ENCODE peak calls at places on chromosomes 4 and X, in ten cellular contexts. One of them, this sample, is unnamed.

GRCh38 chr4:81743731-81744465 is 272.2 kb upstream of the RASGEF1B start:
- DNase-seq in HepG2: no peak
- DNase-seq in sigmoid colon: no peak
- DNase-seq in SK-N-SH: no peak
- DNase-seq in suprapubic skin: no peak
- DNase-seq in K562: no peak
- DNase-seq in ovary: no peak
- DNase-seq in A549: no peak
- DNase-seq in transverse colon: no peak
- DNase-seq in tibial nerve: no peak
- DNase-seq in this sample: no peak

GRCh38 chrX:154383359-154384283 is 4.5 kb downstream of the EMD start:
- DNase-seq in SK-N-SH: no peak
- DNase-seq in sigmoid colon: peak
- DNase-seq in ovary: peak
- DNase-seq in transverse colon: no peak
- DNase-seq in suprapubic skin: no peak
- DNase-seq in A549: no peak
- DNase-seq in tibial nerve: no peak
- DNase-seq in K562: no peak
- DNase-seq in HepG2: no peak
- DNase-seq in this sample: no peak

GRCh38 chr4:88526221-88526815 is 2.7 kb upstream of the PYURF start:
- DNase-seq in SK-N-SH: peak
- DNase-seq in HepG2: no peak
- DNase-seq in K562: peak
- DNase-seq in suprapubic skin: no peak
- DNase-seq in ovary: no peak
- DNase-seq in tibial nerve: no peak
- DNase-seq in A549: no peak
- DNase-seq in sigmoid colon: no peak
- DNase-seq in transverse colon: no peak
- DNase-seq in this sample: no peak

GRCh38 chr4:89708903-89709361 is 128.0 kb downstream of the SNCA start:
- DNase-seq in sigmoid colon: no peak
- DNase-seq in ovary: no peak
- DNase-seq in suprapubic skin: no peak
- DNase-seq in A549: no peak
- DNase-seq in K562: no peak
- DNase-seq in SK-N-SH: no peak
- DNase-seq in HepG2: no peak
- DNase-seq in tibial nerve: no peak
- DNase-seq in transverse colon: no peak
- DNase-seq in this sample: no peak

GRCh38 chr4:21962691-21963090 is 14.1 kb upstream of the KCNIP4 start:
- DNase-seq in sigmoid colon: no peak
- DNase-seq in suprapubic skin: no peak
- DNase-seq in K562: no peak
- DNase-seq in SK-N-SH: no peak
- DNase-seq in A549: no peak
- DNase-seq in tibial nerve: no peak
- DNase-seq in transverse colon: no peak
- DNase-seq in HepG2: no peak
- DNase-seq in ovary: no peak
- DNase-seq in this sample: no peak

GRCh38 chr4:159937595-159937994 is 834.7 kb downstream of the RAPGEF2 start:
- DNase-seq in suprapubic skin: no peak
- DNase-seq in HepG2: no peak
- DNase-seq in SK-N-SH: no peak
- DNase-seq in A549: no peak
- DNase-seq in transverse colon: no peak
- DNase-seq in ovary: no peak
- DNase-seq in K562: no peak
- DNase-seq in sigmoid colon: no peak
- DNase-seq in tibial nerve: no peak
- DNase-seq in this sample: no peak

GRCh38 chrX:45009371-45010000 is 136.5 kb downstream of the KDM6A start:
- DNase-seq in K562: no peak
- DNase-seq in tibial nerve: no peak
- DNase-seq in SK-N-SH: no peak
- DNase-seq in suprapubic skin: no peak
- DNase-seq in sigmoid colon: no peak
- DNase-seq in HepG2: no peak
- DNase-seq in ovary: no peak
- DNase-seq in A549: no peak
- DNase-seq in transverse colon: no peak
- DNase-seq in this sample: no peak

GRCh38 chrX:662126-662525 is 31.5 kb downstream of the SHOX start:
- DNase-seq in HepG2: no peak
- DNase-seq in SK-N-SH: no peak
- DNase-seq in sigmoid colon: peak
- DNase-seq in K562: no peak
- DNase-seq in A549: no peak
- DNase-seq in transverse colon: no peak
- DNase-seq in ovary: no peak
- DNase-seq in suprapubic skin: no peak
- DNase-seq in tibial nerve: peak
- DNase-seq in this sample: no peak

GRCh38 chr4:3303840-3304715 is 11.3 kb downstream of the RGS12 start:
- DNase-seq in suprapubic skin: no peak
- DNase-seq in A549: no peak
- DNase-seq in K562: no peak
- DNase-seq in HepG2: no peak
- DNase-seq in sigmoid colon: no peak
- DNase-seq in transverse colon: no peak
- DNase-seq in ovary: no peak
- DNase-seq in SK-N-SH: peak
- DNase-seq in tibial nerve: no peak
- DNase-seq in this sample: no peak

GRCh38 chrX:19697416-19697815 is 182.1 kb upstream of the MAP3K15 start:
- DNase-seq in suprapubic skin: no peak
- DNase-seq in transverse colon: no peak
- DNase-seq in tibial nerve: no peak
- DNase-seq in ovary: no peak
- DNase-seq in SK-N-SH: no peak
- DNase-seq in A549: peak
- DNase-seq in sigmoid colon: no peak
- DNase-seq in HepG2: no peak
- DNase-seq in K562: no peak
- DNase-seq in this sample: no peak

GRCh38 chr4:180437601-180438000 is 1805.6 kb upstream of the TENM3 start:
- DNase-seq in K562: no peak
- DNase-seq in ovary: no peak
- DNase-seq in tibial nerve: no peak
- DNase-seq in HepG2: no peak
- DNase-seq in SK-N-SH: no peak
- DNase-seq in suprapubic skin: no peak
- DNase-seq in sigmoid colon: no peak
- DNase-seq in transverse colon: no peak
- DNase-seq in A549: no peak
- DNase-seq in this sample: no peak

GRCh38 chr4:85147481-85148076 is 181.1 kb upstream of the WDFY3 start:
- DNase-seq in suprapubic skin: no peak
- DNase-seq in tibial nerve: peak
- DNase-seq in HepG2: peak
- DNase-seq in K562: peak
- DNase-seq in SK-N-SH: peak
- DNase-seq in ovary: peak
- DNase-seq in A549: peak
- DNase-seq in sigmoid colon: peak
- DNase-seq in transverse colon: peak
- DNase-seq in this sample: peak

GRCh38 chr4:75142377-75142776 is 209.5 kb downstream of the PARM1 start:
- DNase-seq in suprapubic skin: no peak
- DNase-seq in K562: no peak
- DNase-seq in tibial nerve: no peak
- DNase-seq in sigmoid colon: no peak
- DNase-seq in transverse colon: no peak
- DNase-seq in ovary: no peak
- DNase-seq in SK-N-SH: no peak
- DNase-seq in HepG2: no peak
- DNase-seq in A549: no peak
- DNase-seq in this sample: no peak

GRCh38 chr4:2604614-2605013 is 68.2 kb downstream of the FAM193A start:
- DNase-seq in HepG2: no peak
- DNase-seq in ovary: no peak
- DNase-seq in suprapubic skin: no peak
- DNase-seq in A549: no peak
- DNase-seq in K562: no peak
- DNase-seq in SK-N-SH: no peak
- DNase-seq in sigmoid colon: peak
- DNase-seq in transverse colon: no peak
- DNase-seq in tibial nerve: no peak
- DNase-seq in this sample: no peak

GRCh38 chrX:115713465-115713864 is 152.5 kb downstream of the PLS3 start:
- DNase-seq in sigmoid colon: no peak
- DNase-seq in A549: no peak
- DNase-seq in HepG2: no peak
- DNase-seq in suprapubic skin: no peak
- DNase-seq in transverse colon: no peak
- DNase-seq in SK-N-SH: no peak
- DNase-seq in tibial nerve: no peak
- DNase-seq in ovary: no peak
- DNase-seq in K562: no peak
- DNase-seq in this sample: no peak

GRCh38 chrX:115719171-115719570 is 158.2 kb downstream of the PLS3 start:
- DNase-seq in tibial nerve: no peak
- DNase-seq in suprapubic skin: no peak
- DNase-seq in HepG2: no peak
- DNase-seq in sigmoid colon: no peak
- DNase-seq in A549: no peak
- DNase-seq in SK-N-SH: no peak
- DNase-seq in transverse colon: no peak
- DNase-seq in ovary: no peak
- DNase-seq in K562: no peak
- DNase-seq in this sample: no peak
- TF ChIP-seq EP300 in tibial nerve: no peak
- TF ChIP-seq EP300 in suprapubic skin: no peak
- TF ChIP-seq EP300 in HepG2: no peak
- TF ChIP-seq EP300 in sigmoid colon: no peak
- TF ChIP-seq EP300 in A549: no peak
- TF ChIP-seq EP300 in SK-N-SH: no peak
- TF ChIP-seq EP300 in transverse colon: no peak
- TF ChIP-seq EP300 in ovary: no peak
- TF ChIP-seq EP300 in K562: no peak
- TF ChIP-seq EP300 in this sample: no peak

DNA sequence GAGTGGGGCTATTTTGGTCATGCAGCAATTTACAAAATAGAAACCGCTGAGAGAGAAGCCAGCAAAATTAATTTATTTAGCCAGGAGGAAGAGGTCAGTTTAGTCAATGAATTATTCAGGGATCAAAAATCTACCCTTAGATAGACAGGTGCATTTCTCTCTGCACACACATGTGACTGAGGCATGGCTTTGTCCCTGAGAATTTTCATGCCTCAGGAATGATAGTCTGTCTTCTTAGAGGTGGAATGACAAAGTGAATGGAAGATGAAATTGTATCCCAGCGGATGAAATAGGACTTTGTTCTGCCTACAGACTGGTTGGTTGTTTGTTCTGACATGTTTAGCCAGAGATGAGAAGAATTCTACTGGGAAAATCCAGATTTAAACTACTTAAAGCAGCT is 46.0 kb downstream of the ANKRD50 start:
- DNase-seq in A549: no peak
- DNase-seq in sigmoid colon: no peak
- DNase-seq in suprapubic skin: no peak
- DNase-seq in SK-N-SH: no peak
- DNase-seq in HepG2: peak
- DNase-seq in K562: no peak
- DNase-seq in ovary: no peak
- DNase-seq in tibial nerve: no peak
- DNase-seq in transverse colon: no peak
- DNase-seq in this sample: no peak
- TF ChIP-seq EP300 in A549: no peak
- TF ChIP-seq EP300 in sigmoid colon: no peak
- TF ChIP-seq EP300 in suprapubic skin: no peak
- TF ChIP-seq EP300 in SK-N-SH: no peak
- TF ChIP-seq EP300 in HepG2: no peak
- TF ChIP-seq EP300 in K562: no peak
- TF ChIP-seq EP300 in ovary: no peak
- TF ChIP-seq EP300 in tibial nerve: no peak
- TF ChIP-seq EP300 in transverse colon: no peak
- TF ChIP-seq EP300 in this sample: no peak

GRCh38 chr4:8236141-8236919 is 33.2 kb upstream of the HTRA3 start:
- DNase-seq in sigmoid colon: no peak
- DNase-seq in SK-N-SH: peak
- DNase-seq in K562: peak
- DNase-seq in suprapubic skin: no peak
- DNase-seq in transverse colon: no peak
- DNase-seq in HepG2: no peak
- DNase-seq in tibial nerve: no peak
- DNase-seq in ovary: no peak
- DNase-seq in A549: no peak
- DNase-seq in this sample: peak

GRCh38 chr4:8233672-8234484 is 34.8 kb downstream of the SH3TC1 start:
- DNase-seq in HepG2: no peak
- DNase-seq in K562: no peak
- DNase-seq in sigmoid colon: no peak
- DNase-seq in suprapubic skin: no peak
- DNase-seq in A549: no peak
- DNase-seq in tibial nerve: no peak
- DNase-seq in ovary: no peak
- DNase-seq in transverse colon: no peak
- DNase-seq in SK-N-SH: no peak
- DNase-seq in this sample: no peak

GRCh38 chr4:8235686-8236085 is 33.9 kb upstream of the HTRA3 start:
- DNase-seq in A549: no peak
- DNase-seq in suprapubic skin: no peak
- DNase-seq in K562: no peak
- DNase-seq in HepG2: no peak
- DNase-seq in tibial nerve: no peak
- DNase-seq in transverse colon: no peak
- DNase-seq in ovary: no peak
- DNase-seq in SK-N-SH: no peak
- DNase-seq in sigmoid colon: no peak
- DNase-seq in this sample: no peak

GRCh38 chr4:8236920-8237195 is 32.7 kb upstream of the HTRA3 start:
- DNase-seq in SK-N-SH: no peak
- DNase-seq in tibial nerve: no peak
- DNase-seq in sigmoid colon: no peak
- DNase-seq in HepG2: no peak
- DNase-seq in suprapubic skin: no peak
- DNase-seq in ovary: no peak
- DNase-seq in transverse colon: no peak
- DNase-seq in A549: no peak
- DNase-seq in K562: no peak
- DNase-seq in this sample: no peak

GRCh38 chr4:8235224-8235623 is 34.3 kb upstream of the HTRA3 start:
- DNase-seq in suprapubic skin: no peak
- DNase-seq in HepG2: no peak
- DNase-seq in A549: no peak
- DNase-seq in ovary: no peak
- DNase-seq in SK-N-SH: no peak
- DNase-seq in transverse colon: no peak
- DNase-seq in sigmoid colon: no peak
- DNase-seq in tibial nerve: no peak
- DNase-seq in K562: no peak
- DNase-seq in this sample: peak
- TF ChIP-seq EP300 in suprapubic skin: no peak
- TF ChIP-seq EP300 in HepG2: no peak
- TF ChIP-seq EP300 in A549: no peak
- TF ChIP-seq EP300 in ovary: no peak
- TF ChIP-seq EP300 in SK-N-SH: no peak
- TF ChIP-seq EP300 in transverse colon: no peak
- TF ChIP-seq EP300 in sigmoid colon: no peak
- TF ChIP-seq EP300 in tibial nerve: no peak
- TF ChIP-seq EP300 in K562: no peak
- TF ChIP-seq EP300 in this sample: no peak

GRCh38 chr4:40682298-40683101 is 52.8 kb upstream of the RBM47 start:
- DNase-seq in SK-N-SH: no peak
- DNase-seq in suprapubic skin: no peak
- DNase-seq in ovary: no peak
- DNase-seq in K562: no peak
- DNase-seq in tibial nerve: no peak
- DNase-seq in sigmoid colon: no peak
- DNase-seq in A549: no peak
- DNase-seq in HepG2: no peak
- DNase-seq in transverse colon: no peak
- DNase-seq in this sample: no peak
- TF ChIP-seq EP300 in SK-N-SH: no peak
- TF ChIP-seq EP300 in suprapubic skin: no peak
- TF ChIP-seq EP300 in ovary: no peak
- TF ChIP-seq EP300 in K562: no peak
- TF ChIP-seq EP300 in tibial nerve: no peak
- TF ChIP-seq EP300 in sigmoid colon: no peak
- TF ChIP-seq EP300 in A549: no peak
- TF ChIP-seq EP300 in HepG2: no peak
- TF ChIP-seq EP300 in transverse colon: no peak
- TF ChIP-seq EP300 in this sample: no peak

This sample was measured in upper lobe of left lung.